ENCODE peak calls at places on chromosomes 1 and 21, in six cellular contexts. Y is IMR-90, F is H9, H is H1, A is trophoblast cell, J is neuronal stem cell. G is an unnamed sample.

GRCh38 chr1:51299185-51299584 is 31.2 kb downstream of the TTC39A start:
- DNase-seq in H (no peak), J (no peak), A (no peak), Y (no peak), F (no peak), G (no peak)

GRCh38 chr1:40980453-40981121 is 1.1 kb downstream of the CTPS1 start:
- DNase-seq in Y (peak), H (no peak), A (peak), F (peak), J (no peak), G (peak)

GRCh38 chr1:229296541-229296941 is 25.6 kb downstream of the RAB4A start:
- DNase-seq in J (no peak), Y (peak), F (no peak), A (peak), H (no peak), G (peak)

GRCh38 chr21:44867999-44868700 is 5.3 kb downstream of the PTTG1IP start:
- DNase-seq in F (no peak), Y (no peak), H (no peak), J (no peak), A (no peak), G (no peak)

GRCh38 chr1:214328770-214329455 is 48.0 kb downstream of the SMYD2 start:
- DNase-seq in J (peak), F (peak), A (peak), Y (peak), H (peak), G (peak)

GRCh38 chr21:44767834-44768831 is 33.5 kb downstream of the UBE2G2 start:
- DNase-seq in H (no peak), F (peak), Y (no peak), A (no peak), J (peak), G (no peak)

GRCh38 chr1:17795836-17796645 is 40.9 kb downstream of the ACTL8 start:
- DNase-seq in H (no peak), Y (no peak), F (no peak), A (no peak), J (no peak), G (no peak)

GRCh38 chr1:200035956-200036615 is 8.6 kb downstream of the NR5A2 start:
- DNase-seq in J (peak), A (no peak), H (no peak), Y (no peak), F (peak), G (peak)

GRCh38 chr1:246032111-246032551 is 474.9 kb downstream of the SMYD3 start:
- DNase-seq in A (no peak), J (no peak), H (no peak), F (no peak), Y (no peak), G (peak)

GRCh38 chr1:94720091-94720793 is 99.9 kb upstream of the SLC44A3 start:
- DNase-seq in J (no peak), F (no peak), Y (no peak), A (no peak), H (no peak), G (no peak)
- H4K91ac ChIP-seq in J (no peak), F (no peak), Y (peak), A (no peak), H (no peak), G (peak)

GRCh38 chr21:31913191-31913608 is 40.4 kb downstream of the HUNK start:
- DNase-seq in A (no peak), H (no peak), F (no peak), Y (no peak), J (no peak), G (no peak)
- H2BK5ac ChIP-seq in A (no peak), H (peak), F (no peak), Y (no peak), J (no peak), G (no peak)

GRCh38 chr1:198545156-198545555 is 4.7 kb upstream of the ATP6V1G3 start:
- DNase-seq in H (no peak), A (no peak), Y (no peak), F (no peak), J (no peak), G (no peak)
- H4K91ac ChIP-seq in H (no peak), A (no peak), Y (no peak), F (no peak), J (no peak), G (no peak)

GRCh38 chr1:25858906-25859789 is at the start of gene AUNIP:
- DNase-seq in J (peak), H (no peak), F (peak), Y (peak), A (peak), G (peak)
- H2BK5ac ChIP-seq in J (no peak), H (peak), F (peak), Y (peak), A (peak), G (peak)

G was measured in mesenchymal stem cell.